ENCODE peak calls at places on chromosomes 13 and 19, in ten cellular contexts. One of them, this sample, is unnamed.
A peak's percentile ranks its signal among the peaks of the same experiment; 100 is the strongest.

GRCh38 chr13:112583592-112584277 is 4.2 kb downstream of the TUBGCP3 start:
- DNase-seq in Peyer's patch: no peak
- DNase-seq in heart right ventricle: peak; percentile 49
- DNase-seq in ascending aorta: peak; percentile 30
- DNase-seq in IMR-90: no peak
- DNase-seq in tibial nerve: no peak
- DNase-seq in H9: no peak
- DNase-seq in PC-3: no peak
- DNase-seq in psoas muscle: peak; percentile 32
- DNase-seq in lower lobe of right lung: no peak
- DNase-seq in this sample: no peak

GRCh38 chr19:3253270-3253669 is 28.8 kb downstream of the CELF5 start:
- DNase-seq in Peyer's patch: no peak
- DNase-seq in heart right ventricle: no peak
- DNase-seq in ascending aorta: no peak
- DNase-seq in IMR-90: no peak
- DNase-seq in tibial nerve: no peak
- DNase-seq in H9: no peak
- DNase-seq in PC-3: no peak
- DNase-seq in psoas muscle: no peak
- DNase-seq in lower lobe of right lung: no peak
- DNase-seq in this sample: no peak

GRCh38 chr13:27211771-27212364 is 39.5 kb upstream of the RPL21 start:
- DNase-seq in Peyer's patch: no peak
- DNase-seq in heart right ventricle: no peak
- DNase-seq in ascending aorta: no peak
- DNase-seq in IMR-90: peak; percentile 86
- DNase-seq in tibial nerve: no peak
- DNase-seq in H9: no peak
- DNase-seq in PC-3: peak; percentile 76
- DNase-seq in psoas muscle: no peak
- DNase-seq in lower lobe of right lung: no peak
- DNase-seq in this sample: no peak

GRCh38 chr19:42176649-42176989 is 40.9 kb downstream of the DEDD2 start:
- DNase-seq in Peyer's patch: no peak
- DNase-seq in heart right ventricle: no peak
- DNase-seq in ascending aorta: no peak
- DNase-seq in IMR-90: no peak
- DNase-seq in tibial nerve: no peak
- DNase-seq in H9: no peak
- DNase-seq in PC-3: no peak
- DNase-seq in psoas muscle: no peak
- DNase-seq in lower lobe of right lung: no peak
- DNase-seq in this sample: no peak

GRCh38 chr13:30806784-30807183 is 71.4 kb downstream of the ALOX5AP start:
- DNase-seq in Peyer's patch: no peak
- DNase-seq in heart right ventricle: no peak
- DNase-seq in ascending aorta: no peak
- DNase-seq in IMR-90: peak; percentile 88
- DNase-seq in tibial nerve: no peak
- DNase-seq in H9: no peak
- DNase-seq in PC-3: peak; percentile 68
- DNase-seq in psoas muscle: no peak
- DNase-seq in lower lobe of right lung: no peak
- DNase-seq in this sample: no peak

GRCh38 chr13:71618154-71618553 is 248.8 kb downstream of the DACH1 start:
- DNase-seq in Peyer's patch: no peak
- DNase-seq in heart right ventricle: no peak
- DNase-seq in ascending aorta: no peak
- DNase-seq in IMR-90: peak; percentile 53
- DNase-seq in tibial nerve: no peak
- DNase-seq in H9: no peak
- DNase-seq in PC-3: no peak
- DNase-seq in psoas muscle: no peak
- DNase-seq in lower lobe of right lung: no peak
- DNase-seq in this sample: no peak

GRCh38 chr13:93900735-93901134 is 578.7 kb downstream of the DCT start:
- DNase-seq in Peyer's patch: no peak
- DNase-seq in heart right ventricle: no peak
- DNase-seq in ascending aorta: no peak
- DNase-seq in IMR-90: peak; percentile 67
- DNase-seq in tibial nerve: no peak
- DNase-seq in H9: no peak
- DNase-seq in PC-3: no peak
- DNase-seq in psoas muscle: no peak
- DNase-seq in lower lobe of right lung: no peak
- DNase-seq in this sample: no peak

GRCh38 chr19:56823956-56824355 is 16.6 kb downstream of the PEG3 start:
- DNase-seq in Peyer's patch: no peak
- DNase-seq in heart right ventricle: no peak
- DNase-seq in ascending aorta: no peak
- DNase-seq in IMR-90: no peak
- DNase-seq in tibial nerve: no peak
- DNase-seq in H9: no peak
- DNase-seq in PC-3: no peak
- DNase-seq in psoas muscle: no peak
- DNase-seq in lower lobe of right lung: no peak
- DNase-seq in this sample: no peak

GRCh38 chr13:50678464-50679162 is 164.9 kb downstream of the DLEU7 start:
- DNase-seq in Peyer's patch: no peak
- DNase-seq in heart right ventricle: no peak
- DNase-seq in ascending aorta: no peak
- DNase-seq in IMR-90: peak; percentile 60
- DNase-seq in tibial nerve: no peak
- DNase-seq in H9: no peak
- DNase-seq in PC-3: peak; percentile 52
- DNase-seq in psoas muscle: no peak
- DNase-seq in lower lobe of right lung: no peak
- DNase-seq in this sample: no peak

GRCh38 chr13:87123987-87124784 is 547.0 kb upstream of the SLITRK5 start:
- DNase-seq in Peyer's patch: no peak
- DNase-seq in heart right ventricle: peak; percentile 7
- DNase-seq in ascending aorta: no peak
- DNase-seq in IMR-90: peak; percentile 100
- DNase-seq in tibial nerve: no peak
- DNase-seq in H9: peak; percentile 48
- DNase-seq in PC-3: peak; percentile 90
- DNase-seq in psoas muscle: no peak
- DNase-seq in lower lobe of right lung: no peak
- DNase-seq in this sample: no peak

GRCh38 chr19:44684892-44685847 is 13.8 kb upstream of the CEACAM16 start:
- DNase-seq in Peyer's patch: no peak
- DNase-seq in heart right ventricle: peak; percentile 66
- DNase-seq in ascending aorta: no peak
- DNase-seq in IMR-90: peak; percentile 97
- DNase-seq in tibial nerve: no peak
- DNase-seq in H9: peak; percentile 51
- DNase-seq in PC-3: peak; percentile 82
- DNase-seq in psoas muscle: no peak
- DNase-seq in lower lobe of right lung: no peak
- DNase-seq in this sample: no peak

GRCh38 chr13:42892760-42893159 is 99.3 kb downstream of the EPSTI1 start:
- DNase-seq in Peyer's patch: no peak
- DNase-seq in heart right ventricle: no peak
- DNase-seq in ascending aorta: no peak
- DNase-seq in IMR-90: peak; percentile 49
- DNase-seq in tibial nerve: no peak
- DNase-seq in H9: no peak
- DNase-seq in PC-3: peak; percentile 59
- DNase-seq in psoas muscle: no peak
- DNase-seq in lower lobe of right lung: no peak
- DNase-seq in this sample: no peak

DNA sequence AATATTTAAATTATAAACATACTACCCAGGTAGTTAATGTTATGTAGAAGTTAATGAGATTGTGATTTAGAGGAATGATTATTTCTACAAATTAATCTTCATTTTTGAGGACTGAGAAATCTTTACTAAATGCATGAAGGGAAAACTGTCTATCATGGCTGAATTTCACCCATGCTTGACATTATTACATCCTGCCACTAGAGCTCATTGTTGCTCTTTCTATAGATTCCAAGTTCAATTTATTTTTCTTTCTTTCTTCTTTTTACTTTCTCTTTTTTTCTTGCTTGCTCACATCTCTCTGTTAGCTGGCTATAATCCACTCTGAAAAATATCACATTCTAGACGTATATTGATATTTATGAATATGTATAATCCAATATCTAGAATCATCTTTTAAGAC is 505.0 kb upstream of the KLHL1 start:
- DNase-seq in Peyer's patch: no peak
- DNase-seq in heart right ventricle: no peak
- DNase-seq in ascending aorta: no peak
- DNase-seq in IMR-90: no peak
- DNase-seq in tibial nerve: no peak
- DNase-seq in H9: no peak
- DNase-seq in PC-3: peak; percentile 35
- DNase-seq in psoas muscle: no peak
- DNase-seq in lower lobe of right lung: no peak
- DNase-seq in this sample: no peak
- TF ChIP-seq CTCF in Peyer's patch: no peak
- TF ChIP-seq CTCF in heart right ventricle: no peak
- TF ChIP-seq CTCF in ascending aorta: no peak
- TF ChIP-seq CTCF in IMR-90: no peak
- TF ChIP-seq CTCF in tibial nerve: no peak
- TF ChIP-seq CTCF in H9: peak; percentile 66
- TF ChIP-seq CTCF in PC-3: peak; percentile 63
- TF ChIP-seq CTCF in psoas muscle: no peak
- TF ChIP-seq CTCF in lower lobe of right lung: no peak
- TF ChIP-seq CTCF in this sample: no peak

DNA sequence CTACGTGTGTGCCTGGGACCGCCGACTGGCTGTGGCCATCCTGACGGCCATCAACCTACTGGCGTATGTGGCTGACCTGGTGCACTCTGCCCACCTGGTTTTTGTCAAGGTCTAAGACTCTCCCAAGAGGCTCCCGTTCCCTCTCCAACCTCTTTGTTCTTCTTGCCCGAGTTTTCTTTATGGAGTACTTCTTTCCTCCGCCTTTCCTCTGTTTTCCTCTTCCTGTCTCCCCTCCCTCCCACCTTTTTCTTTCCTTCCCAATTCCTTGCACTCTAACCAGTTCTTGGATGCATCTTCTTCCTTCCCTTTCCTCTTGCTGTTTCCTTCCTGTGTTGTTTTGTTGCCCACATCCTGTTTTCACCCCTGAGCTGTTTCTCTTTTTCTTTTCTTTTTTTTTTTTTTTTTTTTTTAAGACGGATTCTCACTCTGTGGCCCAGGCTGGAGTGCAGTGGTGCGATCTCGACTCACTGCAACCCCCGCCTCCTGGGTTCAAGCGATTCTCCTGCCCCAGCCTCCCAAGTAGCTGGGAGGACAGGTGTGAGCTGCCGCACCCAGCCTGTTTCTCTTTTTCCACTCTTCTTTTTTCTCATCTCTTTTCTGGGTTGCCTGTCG is 6.8 kb downstream of the MYADM start:
- DNase-seq in Peyer's patch: no peak
- DNase-seq in heart right ventricle: no peak
- DNase-seq in ascending aorta: no peak
- DNase-seq in IMR-90: no peak
- DNase-seq in tibial nerve: no peak
- DNase-seq in H9: no peak
- DNase-seq in PC-3: no peak
- DNase-seq in psoas muscle: no peak
- DNase-seq in lower lobe of right lung: no peak
- DNase-seq in this sample: no peak
- H3K27ac ChIP-seq in Peyer's patch: peak overlapping the region; percentile 30
- H3K27ac ChIP-seq in heart right ventricle: no peak overlapping the region
- H3K27ac ChIP-seq in ascending aorta: no peak overlapping the region
- H3K27ac ChIP-seq in IMR-90: no peak overlapping the region
- H3K27ac ChIP-seq in tibial nerve: no peak overlapping the region
- H3K27ac ChIP-seq in H9: no peak overlapping the region
- H3K27ac ChIP-seq in PC-3: no peak overlapping the region
- H3K27ac ChIP-seq in psoas muscle: no peak overlapping the region
- H3K27ac ChIP-seq in lower lobe of right lung: no peak overlapping the region
- H3K27ac ChIP-seq in this sample: no peak overlapping the region

DNA sequence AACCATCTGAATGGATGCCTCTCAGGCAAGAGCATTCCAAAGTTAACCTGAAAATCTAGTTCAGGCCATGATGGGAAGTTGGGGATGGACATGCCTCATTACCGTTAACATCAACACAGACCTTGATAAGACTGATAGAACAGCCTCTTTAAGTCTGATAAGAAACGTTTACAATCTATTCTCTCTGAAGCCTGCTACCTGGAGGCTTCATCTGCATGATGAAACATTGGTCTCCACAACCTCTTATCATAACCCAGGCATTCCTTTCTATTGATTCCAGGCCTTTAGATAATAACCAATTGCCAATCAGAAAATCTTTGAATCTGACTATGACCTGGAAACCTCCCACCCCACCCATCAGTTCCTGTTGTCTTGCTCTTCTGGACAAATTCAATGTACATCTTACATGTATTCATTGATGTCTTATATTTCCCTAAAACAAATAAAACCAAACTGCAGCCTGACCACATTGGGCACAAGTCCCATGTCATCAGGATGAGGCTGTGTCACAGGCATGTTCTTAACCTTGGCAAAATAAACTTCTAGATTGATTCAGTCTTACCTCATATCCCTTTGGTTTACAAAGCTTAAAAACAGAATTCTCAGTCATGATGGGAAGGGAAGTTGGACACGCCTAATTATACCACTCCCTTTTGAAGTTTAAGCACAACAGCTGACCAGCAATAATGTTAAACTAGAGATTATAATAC is 843.8 kb upstream of the SPRY2 start:
- DNase-seq in Peyer's patch: no peak
- DNase-seq in heart right ventricle: no peak
- DNase-seq in ascending aorta: no peak
- DNase-seq in IMR-90: peak; percentile 4
- DNase-seq in tibial nerve: no peak
- DNase-seq in H9: no peak
- DNase-seq in PC-3: peak; percentile 73
- DNase-seq in psoas muscle: no peak
- DNase-seq in lower lobe of right lung: no peak
- DNase-seq in this sample: no peak
- H3K4me1 ChIP-seq in Peyer's patch: no peaks in the 10 kb centered on the region
- H3K4me1 ChIP-seq in heart right ventricle: no peaks in the 10 kb centered on the region
- H3K4me1 ChIP-seq in ascending aorta: no peaks in the 10 kb centered on the region
- H3K4me1 ChIP-seq in IMR-90: no peaks in the 10 kb centered on the region
- H3K4me1 ChIP-seq in tibial nerve: no peaks in the 10 kb centered on the region
- H3K4me1 ChIP-seq in H9: no peaks in the 10 kb centered on the region
- H3K4me1 ChIP-seq in PC-3: peaks cover 17% of the 10 kb centered on the region
- H3K4me1 ChIP-seq in psoas muscle: no peaks in the 10 kb centered on the region
- H3K4me1 ChIP-seq in lower lobe of right lung: no peaks in the 10 kb centered on the region
- H3K4me1 ChIP-seq in this sample: no peaks in the 10 kb centered on the region

DNA sequence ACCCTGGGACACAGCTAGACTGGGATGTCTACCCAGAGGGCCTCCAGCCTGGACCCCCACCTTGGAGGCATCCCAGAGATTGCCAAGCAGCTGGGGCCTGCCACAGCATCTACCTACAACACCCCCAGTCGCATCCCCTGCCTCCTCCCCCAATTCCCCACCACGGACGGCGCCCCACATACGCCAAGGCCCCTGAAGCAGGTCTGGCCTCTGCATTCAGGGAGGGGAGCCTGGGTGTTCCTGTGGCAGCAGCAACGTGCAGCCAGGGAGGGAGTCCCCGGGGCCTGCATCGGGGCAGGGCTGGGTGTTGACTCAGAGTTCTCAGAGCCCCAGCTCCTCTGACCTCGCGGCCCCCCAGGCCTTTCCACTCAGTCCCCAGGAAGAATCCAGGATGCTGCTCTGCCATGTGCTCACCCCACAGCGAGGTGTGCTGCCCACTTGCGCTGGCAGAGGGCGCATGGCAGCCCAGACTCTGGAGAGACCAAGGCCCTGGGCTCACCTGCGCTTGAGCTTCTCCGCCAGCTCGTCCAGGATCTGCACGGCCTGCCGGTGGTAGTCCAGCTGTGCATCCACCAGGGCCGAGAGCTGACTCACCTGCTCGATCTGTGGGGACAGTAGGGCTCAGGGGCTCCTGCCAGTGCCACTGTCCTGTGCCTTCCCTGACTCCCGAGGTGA is 19.6 kb downstream of the MPND start:
- DNase-seq in Peyer's patch: peak; percentile 57
- DNase-seq in heart right ventricle: no peak
- DNase-seq in ascending aorta: no peak
- DNase-seq in IMR-90: no peak
- DNase-seq in tibial nerve: no peak
- DNase-seq in H9: peak; percentile 59
- DNase-seq in PC-3: peak; percentile 34
- DNase-seq in psoas muscle: no peak
- DNase-seq in lower lobe of right lung: no peak
- DNase-seq in this sample: no peak
- TF ChIP-seq CTCF in Peyer's patch: no peak
- TF ChIP-seq CTCF in heart right ventricle: no peak
- TF ChIP-seq CTCF in ascending aorta: no peak
- TF ChIP-seq CTCF in IMR-90: peak; percentile 20
- TF ChIP-seq CTCF in tibial nerve: no peak
- TF ChIP-seq CTCF in H9: peak; percentile 55
- TF ChIP-seq CTCF in PC-3: peak; percentile 43
- TF ChIP-seq CTCF in psoas muscle: no peak
- TF ChIP-seq CTCF in lower lobe of right lung: no peak
- TF ChIP-seq CTCF in this sample: no peak

This sample was measured in upper lobe of right lung.